ENCODE peak calls at places on chromosome 20, in four cellular contexts. H is CD4-positive, alpha-beta memory T cell; R is effector CD8-positive, alpha-beta T cell; T is psoas muscle. J is an unnamed sample.

GRCh38 chr20:5767493-5768098 is 17.4 kb downstream of the SHLD1 start:
- DNase-seq in R (no peak), T (peak; percentile 38), H (no peak), J (no peak)

GRCh38 chr20:46087161-46087560 is 2.6 kb downstream of the NCOA5 start:
- DNase-seq in R (no peak), H (no peak), T (no peak), J (no peak)

GRCh38 chr20:38246357-38247165 is 14.0 kb downstream of the KIAA1755 start:
- DNase-seq in R (no peak), H (no peak), T (peak; percentile 43), J (no peak)

GRCh38 chr20:17438436-17439039 is 92.6 kb downstream of the BFSP1 start:
- DNase-seq in T (no peak), H (no peak), R (no peak), J (no peak)

GRCh38 chr20:8095648-8096572 is 36.2 kb upstream of the PLCB1 start:
- DNase-seq in R (no peak), T (no peak), H (no peak), J (no peak)

GRCh38 chr20:1300083-1300840 is 28.7 kb downstream of the SDCBP2 start:
- DNase-seq in R (no peak), T (no peak), H (no peak), J (no peak)

GRCh38 chr20:20593447-20594170 is 118.8 kb downstream of the RALGAPA2 start:
- DNase-seq in H (no peak), T (no peak), R (no peak), J (no peak)

GRCh38 chr20:59413326-59413865 is 113.0 kb downstream of the EDN3 start:
- DNase-seq in H (no peak), R (no peak), T (no peak), J (no peak)

GRCh38 chr20:2822073-2822472 is 5.9 kb downstream of the TMEM239 start:
- DNase-seq in T (no peak), H (peak; percentile 68), R (no peak), J (no peak)

GRCh38 chr20:16701296-16701695 is 28.5 kb upstream of the SNRPB2 start:
- DNase-seq in R (no peak), H (peak; percentile 24), T (no peak), J (no peak)

GRCh38 chr20:46802696-46803445 is 91.8 kb upstream of the EYA2 start:
- DNase-seq in T (no peak), R (no peak), H (no peak), J (no peak)

GRCh38 chr20:21100590-21101452 is 5.3 kb downstream of the LINC00237 start:
- DNase-seq in R (no peak), T (no peak), H (peak; percentile 18), J (no peak)

GRCh38 chr20:50980071-50980681 is 21.6 kb downstream of the MOCS3 start:
- DNase-seq in H (no peak), R (no peak), T (no peak), J (no peak)

GRCh38 chr20:3165473-3166337 is 6.0 kb upstream of the FASTKD5 start:
- DNase-seq in T (peak; percentile 57), H (no peak), R (no peak), J (no peak)

GRCh38 chr20:3250091-3250504 is 11.1 kb upstream of the SLC4A11 start:
- DNase-seq in R (no peak), H (no peak), T (no peak), J (no peak)

GRCh38 chr20:62885046-62885445 is 23.4 kb upstream of the TCFL5 start:
- DNase-seq in T (no peak), R (no peak), H (no peak), J (no peak)

GRCh38 chr20:62493886-62494285 is 18.1 kb upstream of the GATA5 start:
- DNase-seq in R (no peak), T (no peak), H (no peak), J (no peak)

GRCh38 chr20:51468636-51469035 is 73.9 kb downstream of the NFATC2 start:
- DNase-seq in H (no peak), T (no peak), R (no peak), J (no peak)

GRCh38 chr20:60199866-60200265 is 241.6 kb downstream of the CDH26 start:
- DNase-seq in H (no peak), R (no peak), T (no peak), J (no peak)

GRCh38 chr20:33014336-33015113 is 7.0 kb downstream of the BPIFB2 start:
- DNase-seq in R (no peak), T (no peak), H (no peak), J (no peak)

GRCh38 chr20:3901028-3901746 is 12.0 kb downstream of the PANK2 start:
- DNase-seq in H (no peak), R (no peak), T (no peak), J (no peak)

GRCh38 chr20:32510120-32510600 is 75.0 kb downstream of the NOL4L start:
- DNase-seq in H (no peak), R (no peak), T (no peak), J (no peak)

GRCh38 chr20:4685923-4686221 is 35.8 kb upstream of the PRND start:
- DNase-seq in R (no peak), H (no peak), T (no peak), J (no peak)

GRCh38 chr20:60937581-60937980 is 314.5 kb upstream of the CDH4 start:
- DNase-seq in H (no peak), T (no peak), R (no peak), J (no peak)

GRCh38 chr20:39532205-39532604 is 570.1 kb downstream of the DHX35 start:
- DNase-seq in T (no peak), H (no peak), R (no peak), J (no peak)

GRCh38 chr20:33915726-33916331 is 77.9 kb upstream of the RALY start:
- DNase-seq in T (peak; percentile 50), R (peak; percentile 42), H (peak; percentile 37), J (peak; percentile 38)

GRCh38 chr20:63379296-63379695 is 18.1 kb upstream of the CHRNA4 start:
- DNase-seq in R (no peak), T (no peak), H (no peak), J (no peak)

GRCh38 chr20:32070282-32070681 is 18.2 kb downstream of the HCK start:
- DNase-seq in R (no peak), H (no peak), T (no peak), J (no peak)

GRCh38 chr20:53493201-53493908 is 100.3 kb downstream of the ZNF217 start:
- DNase-seq in T (no peak), R (no peak), H (no peak), J (no peak)

J was measured in activated B cell treated with CpG ODN at 0.5 μM for 24 hours.